ENCODE peak calls at places on chromosomes 7 and 10, in five cellular contexts. H is neural progenitor cell, F is SK-N-SH, N is HepG2, B is MM.1S. E is an unnamed sample.

GRCh38 chr7:157379493-157379892 is 42.7 kb downstream of the DNAJB6 start:
- DNase-seq in N (no peak), H (no peak), F (no peak), B (no peak), E (no peak)

GRCh38 chr10:124735491-124736286 is 8.5 kb downstream of the FAM53B start:
- DNase-seq in B (no peak), F (no peak), H (no peak), N (no peak), E (no peak)

GRCh38 chr7:155308330-155309020 is 10.8 kb downstream of the INSIG1 start:
- DNase-seq in N (no peak), F (no peak), H (no peak), B (no peak), E (no peak)

GRCh38 chr7:111485981-111486380 is 76.3 kb downstream of the IMMP2L start:
- DNase-seq in H (no peak), N (no peak), F (no peak), B (no peak), E (no peak)

GRCh38 chr7:25314729-25315267 is 86.5 kb upstream of the NPVF start:
- DNase-seq in B (no peak), N (no peak), H (no peak), F (no peak), E (peak)

GRCh38 chr7:132045002-132045401 is 488.6 kb upstream of the PODXL start:
- DNase-seq in B (no peak), H (no peak), F (no peak), N (no peak), E (no peak)

GRCh38 chr10:1390200-1390599 is 334.0 kb downstream of the WDR37 start:
- DNase-seq in F (no peak), B (no peak), H (no peak), N (no peak), E (no peak)

GRCh38 chr10:48527691-48528212 is 77.1 kb downstream of the ARHGAP22 start:
- DNase-seq in F (no peak), B (no peak), N (no peak), H (no peak), E (no peak)

GRCh38 chr7:134457166-134457565 is 1.7 kb downstream of the AKR1B1 start:
- DNase-seq in N (no peak), H (no peak), B (no peak), F (no peak), E (no peak)

GRCh38 chr10:73742454-73742734 is 1.8 kb upstream of the SEC24C start:
- DNase-seq in H (no peak), B (no peak), F (no peak), N (no peak), E (no peak)

GRCh38 chr7:145050415-145050814 is 214.6 kb upstream of the TPK1 start:
- DNase-seq in F (no peak), H (no peak), B (no peak), N (no peak), E (no peak)

GRCh38 chr10:132492323-132493035 is 45.1 kb upstream of the INPP5A start:
- DNase-seq in N (no peak), H (peak), B (no peak), F (no peak), E (no peak)

GRCh38 chr7:149883452-149883861 is 9.7 kb downstream of the ATP6V0E2 start:
- DNase-seq in F (peak), N (peak), B (peak), H (peak), E (peak)

GRCh38 chr10:86437447-86437846 is 70.9 kb upstream of the GRID1 start:
- DNase-seq in H (no peak), B (no peak), N (no peak), F (no peak), E (no peak)

GRCh38 chr7:549103-549890 is 29.7 kb upstream of the PDGFA start:
- DNase-seq in B (no peak), F (no peak), N (no peak), H (no peak), E (peak)

GRCh38 chr7:16754869-16755317 is 1.3 kb downstream of the TSPAN13 start:
- DNase-seq in B (no peak), F (no peak), H (no peak), N (no peak), E (peak)

GRCh38 chr7:11540271-11540761 is 291.7 kb downstream of the THSD7A start:
- DNase-seq in F (peak), H (no peak), B (no peak), N (no peak), E (peak)

GRCh38 chr7:158908552-158908951 is 52.2 kb downstream of the DYNC2I1 start:
- DNase-seq in H (no peak), F (no peak), N (no peak), B (no peak), E (no peak)

GRCh38 chr10:79149662-79150443 is 81.1 kb downstream of the ZMIZ1 start:
- DNase-seq in B (no peak), F (peak), N (no peak), H (peak), E (peak)

GRCh38 chr7:131493081-131493480 is 63.3 kb downstream of the PODXL start:
- DNase-seq in B (no peak), F (no peak), H (no peak), N (no peak), E (no peak)

GRCh38 chr10:73999703-74000102 is 1.8 kb downstream of the VCL start:
- DNase-seq in H (peak), B (no peak), N (peak), F (no peak), E (peak)

GRCh38 chr7:115113776-115114175 is 191.9 kb downstream of the MDFIC start:
- DNase-seq in F (no peak), N (peak), B (no peak), H (no peak), E (peak)

GRCh38 chr7:127717502-127718125 is 65.6 kb downstream of the SND1 start:
- DNase-seq in F (no peak), H (no peak), N (no peak), B (no peak), E (no peak)

GRCh38 chr7:140239653-140239935 is 62.8 kb upstream of the KDM7A start:
- DNase-seq in H (no peak), N (no peak), F (no peak), B (no peak), E (no peak)

GRCh38 chr10:89163265-89163995 is 43.7 kb downstream of the CH25H start:
- DNase-seq in H (no peak), F (no peak), B (peak), N (no peak), E (no peak)

GRCh38 chr10:11757820-11758463 is 15.8 kb downstream of the ECHDC3 start:
- DNase-seq in H (peak), B (peak), N (peak), F (peak), E (peak)

GRCh38 chr10:11757452-11757819 is 15.3 kb downstream of the ECHDC3 start:
- DNase-seq in H (no peak), F (peak), B (no peak), N (peak), E (peak)

GRCh38 chr10:11759347-11759746 is 17.2 kb downstream of the ECHDC3 start:
- DNase-seq in H (no peak), F (no peak), B (no peak), N (no peak), E (no peak)

GRCh38 chr10:11760151-11760550 is 18.0 kb downstream of the ECHDC3 start:
- DNase-seq in B (no peak), H (no peak), N (no peak), F (no peak), E (no peak)

DNA sequence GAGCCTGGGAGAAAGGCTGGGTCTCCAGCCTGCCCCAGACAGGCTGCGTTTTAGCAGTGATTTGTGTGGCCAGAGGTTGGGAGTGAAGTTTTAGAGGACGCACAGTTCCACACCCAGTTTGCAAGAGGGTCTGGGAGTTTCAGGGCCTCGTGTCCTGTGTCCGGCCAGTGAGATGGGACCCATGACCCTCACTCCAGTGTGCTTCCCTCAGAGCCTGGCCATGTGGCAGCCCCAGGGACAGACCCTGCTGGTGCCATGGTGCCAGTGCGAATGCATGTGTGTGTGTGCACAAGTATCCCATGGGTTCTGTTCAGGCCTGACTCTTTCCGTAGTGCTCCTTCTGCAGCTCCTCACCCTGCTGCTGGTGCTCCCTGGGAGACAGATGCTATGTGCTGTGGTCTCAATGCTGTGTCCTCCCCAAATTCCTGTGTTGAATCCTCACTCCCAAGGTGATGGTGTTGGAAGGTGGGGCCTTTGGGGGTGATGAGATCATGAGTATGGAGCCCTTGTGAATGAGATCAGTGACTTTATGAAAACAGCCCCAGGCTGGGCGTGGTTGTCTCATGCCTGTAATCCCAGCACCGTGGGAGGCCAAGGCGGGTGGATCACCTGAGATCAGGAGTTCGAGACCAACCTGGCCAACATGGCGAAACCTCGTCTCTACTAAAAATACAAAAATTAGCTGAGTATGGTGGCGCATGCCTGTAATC is 16.5 kb downstream of the ECHDC3 start:
- DNase-seq in H (no peak), F (no peak), N (no peak), B (no peak), E (no peak)
- H2AFZ ChIP-seq in H (peak), F (no peak), N (no peak), B (no peak), E (no peak)

DNA sequence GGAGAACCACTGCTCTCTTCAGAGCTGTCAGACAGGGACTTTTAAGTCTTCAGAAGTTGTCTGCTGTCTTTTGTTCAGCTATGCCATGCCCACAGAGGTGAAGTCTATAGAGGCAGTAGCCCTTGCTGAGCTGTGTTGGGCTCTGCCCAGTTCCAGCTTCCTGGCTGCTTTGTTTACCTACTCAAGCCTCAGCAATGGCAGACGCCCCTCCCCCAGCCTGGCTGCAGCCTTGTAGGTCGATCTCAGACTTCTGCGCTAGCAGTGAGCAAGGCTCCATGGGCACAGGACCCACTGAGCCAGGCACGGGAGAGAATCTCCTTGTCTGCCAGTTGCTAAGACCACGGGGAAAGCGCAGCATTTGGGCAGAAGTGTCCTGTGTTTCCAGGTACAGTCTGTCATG is 12.1 kb upstream of the CPA2 start:
- DNase-seq in B (no peak), F (no peak), H (no peak), N (no peak), E (no peak)
- H2AFZ ChIP-seq in B (no peak), F (no peak), H (peak), N (peak), E (no peak)

GRCh38 chr7:108326938-108327337 is 129.3 kb downstream of the NRCAM start:
- DNase-seq in B (no peak), F (no peak), N (no peak), H (no peak), E (no peak)

GRCh38 chr7:108329514-108329913 is 126.7 kb downstream of the NRCAM start:
- DNase-seq in F (no peak), H (peak), B (no peak), N (no peak), E (no peak)

GRCh38 chr7:108330237-108330636 is 126.0 kb downstream of the NRCAM start:
- DNase-seq in N (no peak), B (no peak), F (no peak), H (peak), E (no peak)

GRCh38 chr7:108327353-108327752 is 128.9 kb downstream of the NRCAM start:
- DNase-seq in H (no peak), B (no peak), N (no peak), F (no peak), E (no peak)

GRCh38 chr7:108328174-108328651 is 128.0 kb downstream of the NRCAM start:
- DNase-seq in B (no peak), F (no peak), H (peak), N (no peak), E (no peak)
- H2AFZ ChIP-seq in B (peak), F (no peak), H (no peak), N (no peak), E (no peak)

DNA sequence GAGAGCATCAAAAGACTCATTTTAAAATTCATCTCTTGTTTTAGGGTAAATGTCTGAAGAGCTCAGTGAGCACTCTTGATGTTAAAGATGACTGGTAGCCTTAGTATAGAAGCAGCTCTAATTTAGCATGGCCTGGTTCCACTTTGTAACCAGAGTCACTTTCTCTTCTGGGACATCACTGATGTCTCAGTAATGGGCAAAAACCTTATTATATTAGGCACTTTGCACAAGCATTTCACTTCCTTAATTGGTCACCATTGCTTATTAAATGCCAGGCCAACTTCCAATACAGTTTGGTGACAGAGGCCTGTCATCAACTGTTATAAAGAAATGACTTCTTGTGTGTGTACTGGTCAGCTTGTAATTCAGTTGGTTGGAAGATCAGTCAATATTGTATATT is 53.0 kb downstream of the STEAP1B start:
- DNase-seq in F (no peak), H (no peak), B (peak), N (no peak), E (no peak)
- H2AFZ ChIP-seq in F (no peak), H (no peak), B (no peak), N (no peak), E (no peak)